ENCODE peak calls at places on chromosomes 11 and 22, in eight cellular contexts. One of them, this sample, is unnamed.

GRCh38 chr11:45178890-45179663 is 32.6 kb downstream of the PRDM11 start:
- DNase-seq in stimulated activated CD4-positive, alpha-beta T cell treated with anti-CD3 and anti-CD28 coated beads, Interleukin-1b, Interleukin-23, amount 100 ng/mL, for 4 hours: no peak
- DNase-seq in RWPE1: peak; percentile 69
- DNase-seq in ecto neural progenitor cell: no peak
- DNase-seq in D341Med: no peak
- DNase-seq in effector CD4-positive, alpha-beta T cell: no peak
- DNase-seq in fibroblast of the aortic adventitia: peak; percentile 36
- DNase-seq in psoas muscle: no peak
- DNase-seq in this sample: no peak

GRCh38 chr11:47724041-47724729 is 9.0 kb upstream of the AGBL2 start:
- DNase-seq in stimulated activated CD4-positive, alpha-beta T cell treated with anti-CD3 and anti-CD28 coated beads, Interleukin-1b, Interleukin-23, amount 100 ng/mL, for 4 hours: no peak
- DNase-seq in RWPE1: no peak
- DNase-seq in ecto neural progenitor cell: no peak
- DNase-seq in D341Med: no peak
- DNase-seq in effector CD4-positive, alpha-beta T cell: no peak
- DNase-seq in fibroblast of the aortic adventitia: peak; percentile 75
- DNase-seq in psoas muscle: peak; percentile 35
- DNase-seq in this sample: no peak

GRCh38 chr11:93020248-93021088 is 51.0 kb downstream of the MTNR1B start:
- DNase-seq in stimulated activated CD4-positive, alpha-beta T cell treated with anti-CD3 and anti-CD28 coated beads, Interleukin-1b, Interleukin-23, amount 100 ng/mL, for 4 hours: no peak
- DNase-seq in RWPE1: peak; percentile 82
- DNase-seq in ecto neural progenitor cell: no peak
- DNase-seq in D341Med: no peak
- DNase-seq in effector CD4-positive, alpha-beta T cell: no peak
- DNase-seq in fibroblast of the aortic adventitia: peak; percentile 96
- DNase-seq in psoas muscle: no peak
- DNase-seq in this sample: no peak

GRCh38 chr11:1375161-1375954 is 14.4 kb upstream of the BRSK2 start:
- DNase-seq in stimulated activated CD4-positive, alpha-beta T cell treated with anti-CD3 and anti-CD28 coated beads, Interleukin-1b, Interleukin-23, amount 100 ng/mL, for 4 hours: no peak
- DNase-seq in RWPE1: no peak
- DNase-seq in ecto neural progenitor cell: no peak
- DNase-seq in D341Med: no peak
- DNase-seq in effector CD4-positive, alpha-beta T cell: peak; percentile 1
- DNase-seq in fibroblast of the aortic adventitia: no peak
- DNase-seq in psoas muscle: no peak
- DNase-seq in this sample: no peak

GRCh38 chr22:20429254-20430100 is 8.1 kb downstream of the SCARF2 start:
- DNase-seq in stimulated activated CD4-positive, alpha-beta T cell treated with anti-CD3 and anti-CD28 coated beads, Interleukin-1b, Interleukin-23, amount 100 ng/mL, for 4 hours: peak; percentile 79
- DNase-seq in RWPE1: no peak
- DNase-seq in ecto neural progenitor cell: peak; percentile 90
- DNase-seq in D341Med: peak; percentile 72
- DNase-seq in effector CD4-positive, alpha-beta T cell: peak; percentile 76
- DNase-seq in fibroblast of the aortic adventitia: no peak
- DNase-seq in psoas muscle: no peak
- DNase-seq in this sample: no peak

GRCh38 chr11:73565804-73566203 is 32.1 kb downstream of the FAM168A start:
- DNase-seq in stimulated activated CD4-positive, alpha-beta T cell treated with anti-CD3 and anti-CD28 coated beads, Interleukin-1b, Interleukin-23, amount 100 ng/mL, for 4 hours: no peak
- DNase-seq in RWPE1: no peak
- DNase-seq in ecto neural progenitor cell: no peak
- DNase-seq in D341Med: peak; percentile 58
- DNase-seq in effector CD4-positive, alpha-beta T cell: no peak
- DNase-seq in fibroblast of the aortic adventitia: no peak
- DNase-seq in psoas muscle: no peak
- DNase-seq in this sample: peak; percentile 44

GRCh38 chr11:60855726-60856633 is at the start of gene PTGDR2:
- DNase-seq in stimulated activated CD4-positive, alpha-beta T cell treated with anti-CD3 and anti-CD28 coated beads, Interleukin-1b, Interleukin-23, amount 100 ng/mL, for 4 hours: no peak
- DNase-seq in RWPE1: no peak
- DNase-seq in ecto neural progenitor cell: no peak
- DNase-seq in D341Med: no peak
- DNase-seq in effector CD4-positive, alpha-beta T cell: no peak
- DNase-seq in fibroblast of the aortic adventitia: no peak
- DNase-seq in psoas muscle: no peak
- DNase-seq in this sample: no peak

GRCh38 chr22:37499006-37499707 is 13.0 kb upstream of the MFNG start:
- DNase-seq in stimulated activated CD4-positive, alpha-beta T cell treated with anti-CD3 and anti-CD28 coated beads, Interleukin-1b, Interleukin-23, amount 100 ng/mL, for 4 hours: no peak
- DNase-seq in RWPE1: no peak
- DNase-seq in ecto neural progenitor cell: no peak
- DNase-seq in D341Med: no peak
- DNase-seq in effector CD4-positive, alpha-beta T cell: no peak
- DNase-seq in fibroblast of the aortic adventitia: no peak
- DNase-seq in psoas muscle: no peak
- DNase-seq in this sample: no peak

GRCh38 chr22:23466351-23466750 is 113.7 kb downstream of the IGLL1 start:
- DNase-seq in stimulated activated CD4-positive, alpha-beta T cell treated with anti-CD3 and anti-CD28 coated beads, Interleukin-1b, Interleukin-23, amount 100 ng/mL, for 4 hours: no peak
- DNase-seq in RWPE1: no peak
- DNase-seq in ecto neural progenitor cell: no peak
- DNase-seq in D341Med: no peak
- DNase-seq in effector CD4-positive, alpha-beta T cell: no peak
- DNase-seq in fibroblast of the aortic adventitia: no peak
- DNase-seq in psoas muscle: no peak
- DNase-seq in this sample: no peak

GRCh38 chr11:101913631-101914030 is 1.2 kb upstream of the CEP126 start:
- DNase-seq in stimulated activated CD4-positive, alpha-beta T cell treated with anti-CD3 and anti-CD28 coated beads, Interleukin-1b, Interleukin-23, amount 100 ng/mL, for 4 hours: no peak
- DNase-seq in RWPE1: no peak
- DNase-seq in ecto neural progenitor cell: no peak
- DNase-seq in D341Med: no peak
- DNase-seq in effector CD4-positive, alpha-beta T cell: no peak
- DNase-seq in fibroblast of the aortic adventitia: no peak
- DNase-seq in psoas muscle: no peak
- DNase-seq in this sample: no peak

GRCh38 chr11:96152623-96153022 is 190.4 kb downstream of the MAML2 start:
- DNase-seq in stimulated activated CD4-positive, alpha-beta T cell treated with anti-CD3 and anti-CD28 coated beads, Interleukin-1b, Interleukin-23, amount 100 ng/mL, for 4 hours: no peak
- DNase-seq in RWPE1: no peak
- DNase-seq in ecto neural progenitor cell: no peak
- DNase-seq in D341Med: no peak
- DNase-seq in effector CD4-positive, alpha-beta T cell: no peak
- DNase-seq in fibroblast of the aortic adventitia: no peak
- DNase-seq in psoas muscle: no peak
- DNase-seq in this sample: no peak

GRCh38 chr22:44587004-44587793 is 89.2 kb upstream of the RTL6 start:
- DNase-seq in stimulated activated CD4-positive, alpha-beta T cell treated with anti-CD3 and anti-CD28 coated beads, Interleukin-1b, Interleukin-23, amount 100 ng/mL, for 4 hours: no peak
- DNase-seq in RWPE1: no peak
- DNase-seq in ecto neural progenitor cell: peak; percentile 48
- DNase-seq in D341Med: no peak
- DNase-seq in effector CD4-positive, alpha-beta T cell: no peak
- DNase-seq in fibroblast of the aortic adventitia: peak; percentile 33
- DNase-seq in psoas muscle: no peak
- DNase-seq in this sample: peak; percentile 81

GRCh38 chr11:116454020-116454645 is 318.7 kb downstream of the BUD13 start:
- DNase-seq in stimulated activated CD4-positive, alpha-beta T cell treated with anti-CD3 and anti-CD28 coated beads, Interleukin-1b, Interleukin-23, amount 100 ng/mL, for 4 hours: no peak
- DNase-seq in RWPE1: no peak
- DNase-seq in ecto neural progenitor cell: peak; percentile 67
- DNase-seq in D341Med: peak; percentile 71
- DNase-seq in effector CD4-positive, alpha-beta T cell: no peak
- DNase-seq in fibroblast of the aortic adventitia: peak; percentile 63
- DNase-seq in psoas muscle: no peak
- DNase-seq in this sample: no peak

GRCh38 chr11:92596596-92597317 is 372.1 kb downstream of the FAT3 start:
- DNase-seq in stimulated activated CD4-positive, alpha-beta T cell treated with anti-CD3 and anti-CD28 coated beads, Interleukin-1b, Interleukin-23, amount 100 ng/mL, for 4 hours: no peak
- DNase-seq in RWPE1: no peak
- DNase-seq in ecto neural progenitor cell: no peak
- DNase-seq in D341Med: no peak
- DNase-seq in effector CD4-positive, alpha-beta T cell: no peak
- DNase-seq in fibroblast of the aortic adventitia: no peak
- DNase-seq in psoas muscle: no peak
- DNase-seq in this sample: no peak

GRCh38 chr11:13338437-13339069 is 61.0 kb downstream of the BMAL1 start:
- DNase-seq in stimulated activated CD4-positive, alpha-beta T cell treated with anti-CD3 and anti-CD28 coated beads, Interleukin-1b, Interleukin-23, amount 100 ng/mL, for 4 hours: no peak
- DNase-seq in RWPE1: peak; percentile 55
- DNase-seq in ecto neural progenitor cell: no peak
- DNase-seq in D341Med: no peak
- DNase-seq in effector CD4-positive, alpha-beta T cell: no peak
- DNase-seq in fibroblast of the aortic adventitia: peak; percentile 70
- DNase-seq in psoas muscle: no peak
- DNase-seq in this sample: no peak

GRCh38 chr11:103898065-103898464 is 138.4 kb upstream of the DDI1 start:
- DNase-seq in stimulated activated CD4-positive, alpha-beta T cell treated with anti-CD3 and anti-CD28 coated beads, Interleukin-1b, Interleukin-23, amount 100 ng/mL, for 4 hours: no peak
- DNase-seq in RWPE1: no peak
- DNase-seq in ecto neural progenitor cell: no peak
- DNase-seq in D341Med: no peak
- DNase-seq in effector CD4-positive, alpha-beta T cell: no peak
- DNase-seq in fibroblast of the aortic adventitia: no peak
- DNase-seq in psoas muscle: no peak
- DNase-seq in this sample: no peak

GRCh38 chr11:3137486-3138177 is 27.5 kb downstream of the OSBPL5 start:
- DNase-seq in stimulated activated CD4-positive, alpha-beta T cell treated with anti-CD3 and anti-CD28 coated beads, Interleukin-1b, Interleukin-23, amount 100 ng/mL, for 4 hours: no peak
- DNase-seq in RWPE1: no peak
- DNase-seq in ecto neural progenitor cell: no peak
- DNase-seq in D341Med: no peak
- DNase-seq in effector CD4-positive, alpha-beta T cell: no peak
- DNase-seq in fibroblast of the aortic adventitia: no peak
- DNase-seq in psoas muscle: no peak
- DNase-seq in this sample: no peak

GRCh38 chr11:62336949-62337681 is at the start of gene ASRGL1:
- DNase-seq in stimulated activated CD4-positive, alpha-beta T cell treated with anti-CD3 and anti-CD28 coated beads, Interleukin-1b, Interleukin-23, amount 100 ng/mL, for 4 hours: peak; percentile 78
- DNase-seq in RWPE1: peak; percentile 67
- DNase-seq in ecto neural progenitor cell: peak; percentile 91
- DNase-seq in D341Med: peak; percentile 91
- DNase-seq in effector CD4-positive, alpha-beta T cell: peak; percentile 62
- DNase-seq in fibroblast of the aortic adventitia: peak; percentile 34
- DNase-seq in psoas muscle: peak; percentile 89
- DNase-seq in this sample: peak; percentile 34